ENCODE peak calls at places on chromosomes 5 and 9, in eight cellular contexts. Z is mucosa of descending colon, U is A549, C is mammary epithelial cell, M is fibroblast of lung, S is adrenal gland, G is IMR-90, E is sigmoid colon. T is an unnamed sample. For H3K4me1, the result is how much of the 10 kb centered on the place peaks cover.

GRCh38 chr9:120892748-120893584 is 16.0 kb upstream of the PHF19 start:
- DNase-seq in M (peak), C (peak), Z (no peak), G (peak), E (no peak), U (no peak), S (no peak), T (no peak)

GRCh38 chr9:967851-968641 is 8.4 kb upstream of the DMRT3 start:
- DNase-seq in G (peak), E (no peak), S (no peak), U (no peak), Z (no peak), M (no peak), C (no peak), T (no peak)

GRCh38 chr5:131854134-131854533 is 57.3 kb upstream of the FNIP1 start:
- DNase-seq in M (no peak), Z (no peak), S (no peak), G (peak), U (no peak), E (no peak), C (peak), T (no peak)

GRCh38 chr5:168842571-168843205 is 263.5 kb upstream of the PANK3 start:
- DNase-seq in E (no peak), G (no peak), Z (no peak), U (no peak), S (no peak), C (no peak), M (no peak), T (no peak)

GRCh38 chr5:139694556-139695182 is 46.5 kb downstream of the CXXC5 start:
- DNase-seq in G (peak), Z (no peak), S (no peak), E (no peak), C (no peak), U (no peak), M (no peak), T (no peak)

GRCh38 chr5:151344088-151344487 is 3.3 kb downstream of the SLC36A2 start:
- DNase-seq in U (no peak), M (no peak), Z (no peak), G (no peak), E (no peak), C (no peak), S (no peak), T (no peak)

GRCh38 chr5:69295088-69295754 is 37.4 kb downstream of the CCDC125 start:
- DNase-seq in Z (no peak), E (no peak), G (peak), U (no peak), C (peak), S (no peak), M (peak), T (no peak)

GRCh38 chr9:129602598-129603415 is 18.1 kb downstream of the C9orf50 start:
- DNase-seq in C (no peak), M (no peak), S (no peak), E (no peak), Z (peak), U (no peak), G (no peak), T (no peak)

GRCh38 chr9:27437652-27438373 is 86.3 kb upstream of the IFNK start:
- DNase-seq in C (no peak), U (no peak), G (no peak), Z (no peak), E (no peak), M (no peak), S (no peak), T (no peak)

GRCh38 chr5:82748688-82749091 is 328.5 kb downstream of the TMEM167A start:
- DNase-seq in S (no peak), E (no peak), Z (no peak), U (no peak), C (no peak), M (peak), G (no peak), T (no peak)
- TF ChIP-seq CTCF in S (no peak), E (no peak), Z (no peak), U (no peak), C (no peak), M (no peak), G (no peak), T (no peak)

GRCh38 chr5:88836195-88836838 is 46.7 kb downstream of the MEF2C start:
- DNase-seq in G (peak), M (peak), S (peak), C (peak), Z (no peak), E (no peak), U (no peak), T (no peak)

GRCh38 chr5:88834499-88834898 is 48.5 kb downstream of the MEF2C start:
- DNase-seq in S (no peak), G (no peak), Z (no peak), C (no peak), M (no peak), U (no peak), E (no peak), T (no peak)

GRCh38 chr5:88834108-88834462 is 48.9 kb downstream of the MEF2C start:
- DNase-seq in Z (no peak), S (no peak), U (no peak), E (no peak), M (no peak), G (no peak), C (no peak), T (no peak)

GRCh38 chr5:88831856-88832255 is 51.1 kb downstream of the MEF2C start:
- DNase-seq in E (no peak), Z (no peak), M (no peak), C (no peak), U (no peak), S (no peak), G (no peak), T (no peak)

GRCh38 chr5:88833371-88834107 is 49.4 kb downstream of the MEF2C start:
- DNase-seq in S (peak), M (peak), C (no peak), E (peak), U (no peak), Z (no peak), G (peak), T (peak)
- H3K4me3 ChIP-seq in S (no peak), M (peak), C (no peak), E (no peak), U (no peak), Z (no peak), G (no peak), T (peak)

GRCh38 chr5:135391869-135392255 is 7.2 kb downstream of the MACROH2A1 start:
- DNase-seq in E (no peak), U (no peak), G (no peak), S (peak), M (no peak), Z (no peak), C (no peak), T (no peak)
- H3K4me1 ChIP-seq in E (half or more), U (under half), G (under half), S (under half), M (under half), Z (under half), C (half or more), T (under half)

GRCh38 chr5:77016962-77017361 is 13.2 kb upstream of the AGGF1 start:
- DNase-seq in C (no peak), S (no peak), M (no peak), G (no peak), E (no peak), Z (no peak), U (no peak), T (no peak)
- TF ChIP-seq CTCF in C (no peak), S (no peak), M (no peak), G (no peak), E (no peak), Z (no peak), U (no peak), T (no peak)

GRCh38 chr9:134055981-134056461 is 11.8 kb downstream of the BRD3 start:
- DNase-seq in G (peak), Z (peak), M (peak), E (peak), U (peak), C (peak), S (peak), T (peak)
- H3K4me3 ChIP-seq in G (no peak), Z (no peak), M (no peak), E (no peak), U (no peak), C (no peak), S (no peak), T (peak)

DNA sequence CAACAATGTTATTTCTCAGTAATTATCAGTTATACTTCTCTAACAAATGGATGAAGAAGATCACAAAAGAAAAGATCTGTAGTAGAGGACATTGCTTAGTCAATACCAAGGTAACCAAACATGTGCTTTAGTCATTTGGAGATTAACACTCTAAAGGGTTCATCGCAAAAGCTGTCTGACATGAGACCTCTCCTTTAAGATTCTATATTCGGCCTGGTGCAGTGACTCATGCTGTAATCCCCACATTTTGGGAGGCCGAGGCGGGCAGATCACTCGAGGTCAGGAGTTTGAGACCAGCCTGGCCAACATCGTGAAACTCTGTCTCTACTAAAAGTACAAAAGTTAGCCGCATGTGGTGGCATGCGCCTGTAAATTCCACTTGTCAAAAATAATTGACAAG is 18.3 kb upstream of the CKMT2 start:
- DNase-seq in S (no peak), E (no peak), Z (no peak), G (no peak), M (no peak), C (no peak), U (no peak), T (no peak)
- H3K4me1 ChIP-seq in S (under half), E (under half), Z (under half), G (under half), M (under half), C (under half), U (under half), T (under half)

DNA sequence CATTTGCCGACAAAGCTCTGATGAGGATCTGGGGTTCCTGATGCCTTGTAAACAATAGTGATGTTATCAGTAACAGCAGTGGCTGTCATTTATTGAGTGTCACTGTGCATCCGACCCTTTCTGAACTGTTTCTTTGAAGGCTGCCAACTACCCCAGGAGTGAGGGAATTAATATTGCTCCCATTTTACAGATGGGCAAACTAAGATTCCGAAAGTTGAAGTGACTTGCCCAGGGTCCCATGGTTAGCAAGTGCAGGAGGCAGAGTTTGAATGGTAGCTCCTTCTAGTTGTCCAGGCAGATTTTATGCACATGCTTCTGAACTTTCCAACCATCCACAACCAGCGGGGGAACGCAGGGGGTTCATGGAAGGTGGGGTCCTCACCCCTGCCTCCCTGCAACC is 81.9 kb downstream of the COL27A1 start:
- DNase-seq in S (no peak), G (no peak), Z (no peak), E (no peak), C (no peak), U (no peak), M (no peak), T (no peak)
- TF ChIP-seq CTCF in S (no peak), G (no peak), Z (no peak), E (no peak), C (no peak), U (no peak), M (no peak), T (no peak)

GRCh38 chr9:123999668-124000067 is 11.9 kb upstream of the LHX2 start:
- DNase-seq in C (no peak), S (no peak), M (no peak), G (no peak), Z (no peak), U (peak), E (no peak), T (no peak)
- H3K4me3 ChIP-seq in C (no peak), S (no peak), M (no peak), G (no peak), Z (no peak), U (peak), E (no peak), T (peak)

DNA sequence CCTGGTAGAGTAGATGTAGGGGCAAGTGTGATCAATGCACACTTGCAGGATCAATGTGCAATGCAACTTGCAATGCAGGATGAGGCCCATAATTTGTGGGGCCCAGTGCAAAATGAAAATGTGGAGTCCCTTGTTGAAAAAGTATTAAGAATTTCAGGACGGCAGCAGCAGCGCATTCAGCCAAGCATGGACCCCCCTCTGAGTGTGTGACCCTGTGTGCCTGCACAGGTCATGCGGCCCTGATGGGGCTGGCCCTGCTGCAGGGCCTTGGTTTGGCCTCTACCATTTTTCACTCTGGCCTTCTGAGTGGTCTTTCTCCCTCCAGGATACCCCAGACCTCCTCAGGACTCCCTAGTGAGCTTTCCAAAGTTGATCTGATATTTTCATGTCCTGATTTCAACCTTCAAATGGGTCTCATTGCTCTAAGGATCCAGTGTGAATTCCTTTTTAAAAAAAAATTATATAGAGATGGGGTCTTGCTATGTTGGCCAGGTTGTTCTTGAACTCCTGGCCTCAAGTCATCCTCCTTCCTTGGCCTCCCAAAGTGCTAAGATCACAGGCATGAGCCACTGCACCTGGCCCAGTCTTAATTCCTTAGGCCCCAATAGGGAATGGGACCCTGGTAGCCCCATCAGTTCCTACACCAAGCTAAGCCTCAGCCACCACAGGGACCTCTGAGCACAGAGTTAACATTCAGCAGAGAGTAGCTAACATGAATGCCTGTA is 4.3 kb downstream of the ERGIC1 start:
- DNase-seq in G (no peak), S (no peak), U (no peak), E (no peak), Z (no peak), M (no peak), C (no peak), T (no peak)
- H3K4me1 ChIP-seq in G (under half), S (half or more), U (half or more), E (half or more), Z (under half), M (under half), C (under half), T (half or more)

GRCh38 chr9:86250123-86250522 is 9.3 kb downstream of the C9orf153 start:
- DNase-seq in E (no peak), Z (no peak), S (no peak), M (no peak), U (no peak), C (no peak), G (no peak), T (no peak)
- TF ChIP-seq CTCF in E (no peak), Z (no peak), S (no peak), M (no peak), U (no peak), C (no peak), G (no peak), T (no peak)